ENCODE peak calls at places on chromosomes 4 and X, in five cellular contexts. One of them, this sample, is unnamed.

GRCh38 chr4:162959056-162959455 is 207.6 kb downstream of the NAF1 start:
- DNase-seq in activated CD4-positive, alpha-beta T cell treated with anti-CD3 and anti-CD28 coated beads for 1 hour: no peak
- DNase-seq in colonic mucosa: no peak
- DNase-seq in activated CD4-positive, CD25-positive, alpha-beta regulatory T cell: no peak
- DNase-seq in progenitor cell of endocrine pancreas: no peak
- DNase-seq in this sample: no peak

GRCh38 chr4:153649572-153649991 is 34.5 kb upstream of the TLR2 start:
- DNase-seq in activated CD4-positive, alpha-beta T cell treated with anti-CD3 and anti-CD28 coated beads for 1 hour: no peak
- DNase-seq in colonic mucosa: no peak
- DNase-seq in activated CD4-positive, CD25-positive, alpha-beta regulatory T cell: no peak
- DNase-seq in progenitor cell of endocrine pancreas: no peak
- DNase-seq in this sample: no peak

GRCh38 chrX:87732133-87732532 is 214.5 kb downstream of the KLHL4 start:
- DNase-seq in activated CD4-positive, alpha-beta T cell treated with anti-CD3 and anti-CD28 coated beads for 1 hour: no peak
- DNase-seq in colonic mucosa: no peak
- DNase-seq in activated CD4-positive, CD25-positive, alpha-beta regulatory T cell: no peak
- DNase-seq in progenitor cell of endocrine pancreas: no peak
- DNase-seq in this sample: no peak

GRCh38 chrX:110409925-110410324 is 51.3 kb downstream of the RTL9 start:
- DNase-seq in activated CD4-positive, alpha-beta T cell treated with anti-CD3 and anti-CD28 coated beads for 1 hour: no peak
- DNase-seq in colonic mucosa: no peak
- DNase-seq in activated CD4-positive, CD25-positive, alpha-beta regulatory T cell: no peak
- DNase-seq in progenitor cell of endocrine pancreas: no peak
- DNase-seq in this sample: no peak

GRCh38 chr4:39812500-39812899 is 114.6 kb downstream of the UBE2K start:
- DNase-seq in activated CD4-positive, alpha-beta T cell treated with anti-CD3 and anti-CD28 coated beads for 1 hour: no peak
- DNase-seq in colonic mucosa: no peak
- DNase-seq in activated CD4-positive, CD25-positive, alpha-beta regulatory T cell: no peak
- DNase-seq in progenitor cell of endocrine pancreas: no peak
- DNase-seq in this sample: peak

GRCh38 chr4:112109455-112110425 is 35.5 kb upstream of the FAM241A start:
- DNase-seq in activated CD4-positive, alpha-beta T cell treated with anti-CD3 and anti-CD28 coated beads for 1 hour: no peak
- DNase-seq in colonic mucosa: no peak
- DNase-seq in activated CD4-positive, CD25-positive, alpha-beta regulatory T cell: no peak
- DNase-seq in progenitor cell of endocrine pancreas: no peak
- DNase-seq in this sample: peak

GRCh38 chr4:51932684-51933083 is 87.5 kb downstream of the LRRC66 start:
- DNase-seq in activated CD4-positive, alpha-beta T cell treated with anti-CD3 and anti-CD28 coated beads for 1 hour: no peak
- DNase-seq in colonic mucosa: no peak
- DNase-seq in activated CD4-positive, CD25-positive, alpha-beta regulatory T cell: no peak
- DNase-seq in progenitor cell of endocrine pancreas: no peak
- DNase-seq in this sample: no peak

GRCh38 chr4:146442801-146443200 is 78.9 kb downstream of the SLC10A7 start:
- DNase-seq in activated CD4-positive, alpha-beta T cell treated with anti-CD3 and anti-CD28 coated beads for 1 hour: no peak
- DNase-seq in colonic mucosa: no peak
- DNase-seq in activated CD4-positive, CD25-positive, alpha-beta regulatory T cell: no peak
- DNase-seq in progenitor cell of endocrine pancreas: no peak
- DNase-seq in this sample: no peak

GRCh38 chr4:140497776-140498636 is at the start of gene MGAT4D:
- DNase-seq in activated CD4-positive, alpha-beta T cell treated with anti-CD3 and anti-CD28 coated beads for 1 hour: no peak
- DNase-seq in colonic mucosa: peak
- DNase-seq in activated CD4-positive, CD25-positive, alpha-beta regulatory T cell: no peak
- DNase-seq in progenitor cell of endocrine pancreas: peak
- DNase-seq in this sample: no peak

GRCh38 chrX:107537815-107538214 is 88.4 kb downstream of the FRMPD3 start:
- DNase-seq in activated CD4-positive, alpha-beta T cell treated with anti-CD3 and anti-CD28 coated beads for 1 hour: no peak
- DNase-seq in colonic mucosa: peak
- DNase-seq in activated CD4-positive, CD25-positive, alpha-beta regulatory T cell: no peak
- DNase-seq in progenitor cell of endocrine pancreas: no peak
- DNase-seq in this sample: peak

GRCh38 chr4:56728512-56728911 is 47.4 kb upstream of the HOPX start:
- DNase-seq in activated CD4-positive, alpha-beta T cell treated with anti-CD3 and anti-CD28 coated beads for 1 hour: no peak
- DNase-seq in colonic mucosa: peak
- DNase-seq in activated CD4-positive, CD25-positive, alpha-beta regulatory T cell: no peak
- DNase-seq in progenitor cell of endocrine pancreas: no peak
- DNase-seq in this sample: no peak

GRCh38 chr4:19309365-19309764 is 942.3 kb upstream of the SLIT2 start:
- DNase-seq in activated CD4-positive, alpha-beta T cell treated with anti-CD3 and anti-CD28 coated beads for 1 hour: no peak
- DNase-seq in colonic mucosa: no peak
- DNase-seq in activated CD4-positive, CD25-positive, alpha-beta regulatory T cell: no peak
- DNase-seq in progenitor cell of endocrine pancreas: no peak
- DNase-seq in this sample: no peak

GRCh38 chr4:2831611-2832308 is 11.9 kb upstream of the ADD1 start:
- DNase-seq in activated CD4-positive, alpha-beta T cell treated with anti-CD3 and anti-CD28 coated beads for 1 hour: no peak
- DNase-seq in colonic mucosa: no peak
- DNase-seq in activated CD4-positive, CD25-positive, alpha-beta regulatory T cell: no peak
- DNase-seq in progenitor cell of endocrine pancreas: no peak
- DNase-seq in this sample: no peak

GRCh38 chrX:110317079-110317819 is 636 bp downstream of the AMMECR1 start:
- DNase-seq in activated CD4-positive, alpha-beta T cell treated with anti-CD3 and anti-CD28 coated beads for 1 hour: peak
- DNase-seq in colonic mucosa: peak
- DNase-seq in activated CD4-positive, CD25-positive, alpha-beta regulatory T cell: peak
- DNase-seq in progenitor cell of endocrine pancreas: peak
- DNase-seq in this sample: no peak

GRCh38 chr4:26320453-26321325 is at the start of gene RBPJ:
- DNase-seq in activated CD4-positive, alpha-beta T cell treated with anti-CD3 and anti-CD28 coated beads for 1 hour: peak
- DNase-seq in colonic mucosa: peak
- DNase-seq in activated CD4-positive, CD25-positive, alpha-beta regulatory T cell: peak
- DNase-seq in progenitor cell of endocrine pancreas: peak
- DNase-seq in this sample: peak

GRCh38 chrX:110006826-110007375 is 4.0 kb downstream of the TMEM164 start:
- DNase-seq in activated CD4-positive, alpha-beta T cell treated with anti-CD3 and anti-CD28 coated beads for 1 hour: no peak
- DNase-seq in colonic mucosa: no peak
- DNase-seq in activated CD4-positive, CD25-positive, alpha-beta regulatory T cell: no peak
- DNase-seq in progenitor cell of endocrine pancreas: no peak
- DNase-seq in this sample: no peak

GRCh38 chrX:139078761-139079160 is 367.2 kb upstream of the FGF13 start:
- DNase-seq in activated CD4-positive, alpha-beta T cell treated with anti-CD3 and anti-CD28 coated beads for 1 hour: no peak
- DNase-seq in colonic mucosa: no peak
- DNase-seq in activated CD4-positive, CD25-positive, alpha-beta regulatory T cell: no peak
- DNase-seq in progenitor cell of endocrine pancreas: no peak
- DNase-seq in this sample: no peak

GRCh38 chr4:22052076-22052475 is 103.5 kb upstream of the KCNIP4 start:
- DNase-seq in activated CD4-positive, alpha-beta T cell treated with anti-CD3 and anti-CD28 coated beads for 1 hour: no peak
- DNase-seq in colonic mucosa: no peak
- DNase-seq in activated CD4-positive, CD25-positive, alpha-beta regulatory T cell: no peak
- DNase-seq in progenitor cell of endocrine pancreas: no peak
- DNase-seq in this sample: no peak